ENCODE peak calls at places on chromosomes 16 and 17, in four cellular contexts. A, D, F and M are unnamed samples.

GRCh38 chr16:57800213-57801097 is 1.8 kb downstream of the KIFC3 start:
- DNase-seq in A (no peak), D (no peak), F (no peak), M (no peak)

GRCh38 chr17:73043686-73044581 is 48.6 kb downstream of the SLC39A11 start:
- DNase-seq in D (no peak), F (no peak), A (peak; percentile 67), M (no peak)

GRCh38 chr17:57357392-57357784 is 101.1 kb downstream of the MSI2 start:
- DNase-seq in A (peak; percentile 70), F (no peak), D (no peak), M (no peak)

GRCh38 chr17:68101992-68102758 is 66.6 kb downstream of the KPNA2 start:
- DNase-seq in A (no peak), D (no peak), F (no peak), M (no peak)

GRCh38 chr16:35144212-35144932 is 1685.0 kb downstream of the TP53TG3F start:
- DNase-seq in A (no peak), D (no peak), F (no peak), M (no peak)

GRCh38 chr16:85812031-85812807 is 12.7 kb downstream of the COX4I1 start:
- DNase-seq in A (no peak), D (no peak), F (no peak), M (no peak)

GRCh38 chr17:39618252-39618913 is 8.4 kb upstream of the PPP1R1B start:
- DNase-seq in F (no peak), A (no peak), D (no peak), M (no peak)

GRCh38 chr16:27724491-27724878 is 174.5 kb downstream of the KATNIP start:
- DNase-seq in A (no peak), F (no peak), D (no peak), M (no peak)

GRCh38 chr16:23700509-23700908 is 12.5 kb downstream of the ERN2 start:
- DNase-seq in F (no peak), A (no peak), D (no peak), M (no peak)

GRCh38 chr17:11705111-11705510 is 106.8 kb downstream of the DNAH9 start:
- DNase-seq in F (no peak), A (no peak), D (no peak), M (no peak)

GRCh38 chr16:84199097-84199496 is 8.1 kb downstream of the ADAD2 start:
- DNase-seq in A (no peak), D (no peak), F (no peak), M (no peak)

GRCh38 chr17:64354824-64355535 is 35.7 kb downstream of the PECAM1 start:
- DNase-seq in D (no peak), A (peak; percentile 65), F (no peak), M (no peak)

GRCh38 chr16:3063617-3064389 is 1.6 kb upstream of the IL32 start:
- DNase-seq in A (no peak), F (no peak), D (no peak), M (no peak)

GRCh38 chr17:77285594-77286390 is 145.0 kb downstream of the SEC14L1 start:
- DNase-seq in A (peak; percentile 94), F (no peak), D (no peak), M (peak; percentile 72)

GRCh38 chr17:80789356-80789902 is 202.2 kb upstream of the CHMP6 start:
- DNase-seq in F (no peak), A (peak; percentile 89), D (no peak), M (no peak)

GRCh38 chr17:5555254-5555653 is 29.1 kb downstream of the NLRP1 start:
- DNase-seq in F (no peak), D (no peak), A (peak; percentile 73), M (no peak)

GRCh38 chr17:74070374-74070773 is 133.1 kb upstream of the RPL38 start:
- DNase-seq in D (no peak), F (no peak), A (no peak), M (no peak)

GRCh38 chr17:76500745-76501017 is 542 bp downstream of the RHBDF2 start:
- DNase-seq in F (no peak), D (no peak), A (no peak), M (no peak)

GRCh38 chr17:62963296-62963695 is 2.7 kb upstream of the TANC2 start:
- DNase-seq in A (peak; percentile 91), F (no peak), D (no peak), M (no peak)

GRCh38 chr17:78032166-78032565 is 73.7 kb downstream of the TNRC6C start:
- DNase-seq in D (no peak), A (peak; percentile 30), F (no peak), M (no peak)

GRCh38 chr17:68029512-68030215 is 5.9 kb upstream of the KPNA2 start:
- DNase-seq in D (no peak), A (no peak), F (no peak), M (no peak)

GRCh38 chr17:40779181-40779909 is 3.0 kb downstream of the KRT27 start:
- DNase-seq in A (no peak), F (no peak), D (no peak), M (no peak)

GRCh38 chr17:2071024-2071385 is 16.1 kb downstream of the HIC1 start:
- DNase-seq in D (no peak), A (no peak), F (no peak), M (no peak)

GRCh38 chr17:6070280-6070894 is at the start of gene WSCD1:
- DNase-seq in A (no peak), F (no peak), D (no peak), M (no peak)

GRCh38 chr16:466651-467050 is 41.2 kb downstream of the RAB11FIP3 start:
- DNase-seq in A (no peak), D (no peak), F (no peak), M (no peak)

GRCh38 chr16:22941970-22942501 is 128.1 kb downstream of the HS3ST2 start:
- DNase-seq in F (no peak), A (no peak), D (no peak), M (no peak)

GRCh38 chr17:48456584-48456983 is 26.6 kb upstream of the SKAP1 start:
- DNase-seq in D (no peak), A (no peak), F (no peak), M (no peak)

GRCh38 chr17:6241996-6242395 is 171.8 kb downstream of the WSCD1 start:
- DNase-seq in F (no peak), D (no peak), A (no peak), M (peak; percentile 40)

GRCh38 chr17:76943202-76943601 is 75.0 kb downstream of the MGAT5B start:
- DNase-seq in F (no peak), D (no peak), A (no peak), M (no peak)

GRCh38 chr16:86772231-86772510 is 193.8 kb downstream of the FOXL1 start:
- DNase-seq in A (peak; percentile 80), D (no peak), F (no peak), M (no peak)

GRCh38 chr16:73192227-73192894 is 144.4 kb upstream of the ZFHX3 start:
- DNase-seq in A (peak; percentile 72), F (no peak), D (no peak), M (no peak)

GRCh38 chr16:87723224-87723619 is 42.6 kb downstream of the KLHDC4 start:
- DNase-seq in F (no peak), D (no peak), A (peak; percentile 94), M (peak; percentile 70)

GRCh38 chr17:2337152-2337810 is at the start of gene SGSM2:
- DNase-seq in F (no peak), D (no peak), A (peak; percentile 24), M (no peak)

GRCh38 chr17:50128441-50129302 is 1.3 kb downstream of the SAMD14 start:
- DNase-seq in D (no peak), A (no peak), F (no peak), M (no peak)

GRCh38 chr17:47204722-47205418 is 4.3 kb upstream of the MYL4 start:
- DNase-seq in A (peak; percentile 55), D (no peak), F (no peak), M (no peak)

GRCh38 chr16:49590166-49590871 is 216.7 kb downstream of the C16orf78 start:
- DNase-seq in F (no peak), D (no peak), A (no peak), M (peak; percentile 40)

GRCh38 chr17:76495663-76496400 is 5.4 kb downstream of the RHBDF2 start:
- DNase-seq in F (no peak), A (no peak), D (no peak), M (no peak)

GRCh38 chr16:76607317-76607716 is 330.1 kb downstream of the CNTNAP4 start:
- DNase-seq in F (no peak), A (no peak), D (no peak), M (no peak)
- TF ChIP-seq CTCF in F (no peak), A (no peak), D (no peak), M (no peak)

GRCh38 chr16:89845417-89845816 is 17.1 kb downstream of the SPIRE2 start:
- DNase-seq in D (no peak), A (no peak), F (no peak), M (no peak)
- TF ChIP-seq CTCF in D (no peak), A (no peak), F (no peak), M (no peak)

GRCh38 chr16:21697032-21697431 is 33.3 kb downstream of the OTOA start:
- DNase-seq in D (no peak), A (no peak), F (no peak), M (no peak)

GRCh38 chr16:21703156-21703555 is 39.4 kb downstream of the OTOA start:
- DNase-seq in D (no peak), A (no peak), F (no peak), M (no peak)

GRCh38 chr16:21702259-21702658 is 38.5 kb downstream of the OTOA start:
- DNase-seq in D (no peak), A (no peak), F (no peak), M (no peak)

GRCh38 chr16:21701271-21701670 is 37.5 kb downstream of the OTOA start:
- DNase-seq in A (no peak), F (no peak), D (no peak), M (no peak)

GRCh38 chr16:21698169-21699032 is 34.6 kb downstream of the OTOA start:
- DNase-seq in A (no peak), F (no peak), D (no peak), M (no peak)
- TF ChIP-seq CTCF in A (no peak), F (no peak), D (no peak), M (no peak)

GRCh38 chr16:55502801-55503366 is 6.0 kb upstream of the LPCAT2 start:
- DNase-seq in F (no peak), A (peak; percentile 94), D (no peak), M (peak; percentile 87)

GRCh38 chr16:55499281-55499680 is 9.6 kb upstream of the LPCAT2 start:
- DNase-seq in D (no peak), F (no peak), A (no peak), M (peak; percentile 47)

GRCh38 chr16:55503726-55504553 is 4.9 kb upstream of the LPCAT2 start:
- DNase-seq in F (no peak), D (no peak), A (no peak), M (no peak)

GRCh38 chr16:55499951-55500350 is 8.9 kb upstream of the LPCAT2 start:
- DNase-seq in F (no peak), D (no peak), A (peak; percentile 100), M (peak; percentile 46)

GRCh38 chr16:55501549-55502322 is 7.1 kb upstream of the LPCAT2 start:
- DNase-seq in A (no peak), F (no peak), D (no peak), M (no peak)
- TF ChIP-seq CTCF in A (peak; percentile 34), F (peak; percentile 19), D (no peak), M (peak; percentile 31)

GRCh38 chr17:19567216-19568015 is 33.8 kb downstream of the SLC47A1 start:
- DNase-seq in D (no peak), A (no peak), F (no peak), M (no peak)
- TF ChIP-seq CTCF in D (no peak), A (no peak), F (no peak), M (no peak)